ENCODE peak calls at places on chromosomes 3 and 15, in four cellular contexts. N is adrenal gland; X is A549; U is CD4-positive, alpha-beta memory T cell. S is an unnamed sample. For H3K4me1, the result is how much of the 10 kb centered on the place peaks cover.

GRCh38 chr15:69474846-69475455 is 22.3 kb downstream of the RPLP1 start:
- DNase-seq in N (no peak), X (peak), U (no peak), S (no peak)

GRCh38 chr3:134600166-134600670 is 50.6 kb downstream of the KY start:
- DNase-seq in N (no peak), X (no peak), U (no peak), S (no peak)

GRCh38 chr3:156654834-156655233 is 19.6 kb upstream of the TIPARP start:
- DNase-seq in N (no peak), X (no peak), U (no peak), S (no peak)

GRCh38 chr15:37015476-37015875 is 84.9 kb downstream of the MEIS2 start:
- DNase-seq in N (no peak), X (no peak), U (no peak), S (peak)

GRCh38 chr3:42827023-42827422 is 17.8 kb downstream of the ACKR2 start:
- DNase-seq in N (no peak), X (no peak), U (no peak), S (no peak)

GRCh38 chr3:175422744-175423143 is 563.6 kb downstream of the NAALADL2 start:
- DNase-seq in N (no peak), X (no peak), U (no peak), S (no peak)

GRCh38 chr3:117355566-117355965 is 646.0 kb downstream of the TUSC7 start:
- DNase-seq in N (peak), X (peak), U (no peak), S (no peak)

GRCh38 chr15:68228971-68229385 is 550 bp downstream of the CLN6 start:
- DNase-seq in N (no peak), X (peak), U (no peak), S (peak)

GRCh38 chr3:195763843-195764825 is 43.4 kb downstream of the MUC20 start:
- DNase-seq in N (no peak), X (no peak), U (no peak), S (no peak)

GRCh38 chr15:91885714-91886265 is 32.3 kb downstream of the SLCO3A1 start:
- DNase-seq in N (no peak), X (no peak), U (no peak), S (peak)

GRCh38 chr3:60268123-60268522 is 983.1 kb downstream of the FHIT start:
- DNase-seq in N (no peak), X (no peak), U (no peak), S (peak)

GRCh38 chr3:104279617-104280016 is 1087.1 kb upstream of the ALCAM start:
- DNase-seq in N (no peak), X (no peak), U (no peak), S (no peak)

GRCh38 chr3:31106912-31107311 is 212.5 kb upstream of the GADL1 start:
- DNase-seq in N (no peak), X (no peak), U (no peak), S (no peak)

GRCh38 chr15:82545002-82545401 is 4.7 kb upstream of the RPS17 start:
- DNase-seq in N (no peak), X (no peak), U (no peak), S (no peak)

GRCh38 chr3:126938520-126939346 is 44.2 kb upstream of the PLXNA1 start:
- DNase-seq in N (no peak), X (no peak), U (no peak), S (no peak)

GRCh38 chr3:16134173-16134928 is 40.1 kb upstream of the GALNT15 start:
- DNase-seq in N (no peak), X (no peak), U (no peak), S (no peak)

GRCh38 chr15:63401078-63401477 is 19.4 kb upstream of the CA12 start:
- DNase-seq in N (no peak), X (no peak), U (no peak), S (no peak)

GRCh38 chr3:150703756-150704344 is at the start of gene ERICH6:
- DNase-seq in N (peak), X (peak), U (peak), S (peak)

GRCh38 chr15:81032818-81033217 is 32.1 kb downstream of the TLNRD1 start:
- DNase-seq in N (no peak), X (no peak), U (no peak), S (no peak)

GRCh38 chr3:128698211-128699011 is 27.6 kb upstream of the RAB7A start:
- DNase-seq in N (peak), X (peak), U (no peak), S (no peak)

GRCh38 chr15:34986326-34987181 is 1.5 kb downstream of the ZNF770 start:
- DNase-seq in N (no peak), X (no peak), U (no peak), S (no peak)

GRCh38 chr3:194998417-194998816 is 272.5 kb downstream of the XXYLT1 start:
- DNase-seq in N (no peak), X (no peak), U (no peak), S (no peak)

GRCh38 chr3:186239321-186239720 is 122.7 kb downstream of the DGKG start:
- DNase-seq in N (no peak), X (peak), U (no peak), S (no peak)

GRCh38 chr3:71517206-71517855 is 66.2 kb downstream of the FOXP1 start:
- DNase-seq in N (no peak), X (no peak), U (no peak), S (no peak)

GRCh38 chr3:107241217-107241616 is 136.0 kb upstream of the CCDC54 start:
- DNase-seq in N (peak), X (peak), U (no peak), S (peak)

GRCh38 chr3:61966200-61966599 is 404.8 kb downstream of the PTPRG start:
- DNase-seq in N (no peak), X (no peak), U (no peak), S (no peak)

GRCh38 chr3:160395297-160395696 is 3.7 kb downstream of the IFT80 start:
- DNase-seq in N (no peak), X (no peak), U (no peak), S (no peak)

GRCh38 chr3:10363935-10364334 is 43.0 kb upstream of the SEC13 start:
- DNase-seq in N (no peak), X (no peak), U (no peak), S (no peak)

GRCh38 chr3:37621771-37622170 is 239.9 kb upstream of the CTDSPL start:
- DNase-seq in N (no peak), X (no peak), U (no peak), S (no peak)

GRCh38 chr3:149575213-149575961 is 82.4 kb downstream of the WWTR1 start:
- DNase-seq in N (peak), X (peak), U (no peak), S (no peak)

GRCh38 chr3:149579161-149579560 is 78.7 kb downstream of the WWTR1 start:
- DNase-seq in N (no peak), X (no peak), U (no peak), S (no peak)

GRCh38 chr3:149572796-149573414 is 84.9 kb downstream of the WWTR1 start:
- DNase-seq in N (peak), X (no peak), U (no peak), S (no peak)

GRCh38 chr3:149577801-149578200 is 80.0 kb downstream of the WWTR1 start:
- DNase-seq in N (no peak), X (no peak), U (no peak), S (no peak)

DNA sequence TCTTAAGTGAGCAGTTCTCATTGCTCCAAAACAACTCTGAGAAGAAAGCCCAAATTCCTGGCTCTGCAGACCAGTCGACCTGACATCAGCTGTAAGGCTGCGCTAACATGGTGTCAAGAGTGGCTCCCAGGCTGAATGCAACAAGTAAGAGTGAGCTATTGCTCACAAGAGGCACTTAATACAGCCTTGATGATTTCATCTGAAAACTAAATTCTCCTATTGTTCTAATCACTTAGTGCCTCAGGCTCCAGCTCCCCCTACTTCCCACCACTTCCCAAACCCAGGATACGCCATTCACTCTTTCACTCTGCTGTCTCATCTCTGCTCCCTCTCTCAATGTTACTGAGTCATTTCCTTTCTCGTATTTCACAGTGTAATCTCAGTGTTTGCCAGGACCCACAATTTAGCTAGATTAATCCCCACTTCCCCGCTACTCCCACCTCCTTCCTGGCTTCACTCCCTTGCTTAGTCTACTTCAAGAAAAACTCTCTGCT is 81.7 kb downstream of the WWTR1 start:
- DNase-seq in N (peak), X (peak), U (no peak), S (no peak)
- H3K4me1 ChIP-seq in N (under half), X (half or more), U (under half), S (under half)

GRCh38 chr3:32399030-32399620 is 7.5 kb downstream of the CMTM7 start:
- DNase-seq in N (no peak), X (peak), U (peak), S (peak)
- H3K4me1 ChIP-seq in N (under half), X (under half), U (half or more), S (half or more)

GRCh38 chr3:115630850-115631249 is 7.5 kb downstream of the GAP43 start:
- DNase-seq in N (no peak), X (no peak), U (no peak), S (no peak)

GRCh38 chr3:115626006-115626409 is 2.7 kb downstream of the GAP43 start:
- DNase-seq in N (no peak), X (no peak), U (no peak), S (no peak)

GRCh38 chr3:115626711-115627110 is 3.4 kb downstream of the GAP43 start:
- DNase-seq in N (no peak), X (no peak), U (no peak), S (no peak)

GRCh38 chr3:115627180-115628074 is 4.1 kb downstream of the GAP43 start:
- DNase-seq in N (no peak), X (no peak), U (no peak), S (no peak)

DNA sequence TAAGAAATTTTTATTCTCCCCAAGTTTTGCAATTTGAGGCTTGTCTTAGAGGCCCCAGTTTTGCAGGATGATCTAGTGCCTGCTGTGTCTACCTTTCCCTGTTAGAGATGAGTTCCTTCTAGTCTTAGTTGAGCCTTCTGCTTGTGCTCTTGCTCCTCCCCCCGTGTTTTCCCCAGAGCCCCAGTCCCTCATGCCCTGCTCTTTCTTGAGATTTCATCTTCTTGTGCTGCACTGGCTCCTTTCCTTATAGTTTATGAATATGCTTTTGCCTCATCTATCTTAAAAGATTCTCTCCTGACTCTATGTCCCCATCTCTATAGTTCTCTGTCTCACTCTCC is 4.7 kb downstream of the GAP43 start:
- DNase-seq in N (no peak), X (no peak), U (no peak), S (no peak)
- H3K4me1 ChIP-seq in N (under half), X (under half), U (under half), S (under half)

DNA sequence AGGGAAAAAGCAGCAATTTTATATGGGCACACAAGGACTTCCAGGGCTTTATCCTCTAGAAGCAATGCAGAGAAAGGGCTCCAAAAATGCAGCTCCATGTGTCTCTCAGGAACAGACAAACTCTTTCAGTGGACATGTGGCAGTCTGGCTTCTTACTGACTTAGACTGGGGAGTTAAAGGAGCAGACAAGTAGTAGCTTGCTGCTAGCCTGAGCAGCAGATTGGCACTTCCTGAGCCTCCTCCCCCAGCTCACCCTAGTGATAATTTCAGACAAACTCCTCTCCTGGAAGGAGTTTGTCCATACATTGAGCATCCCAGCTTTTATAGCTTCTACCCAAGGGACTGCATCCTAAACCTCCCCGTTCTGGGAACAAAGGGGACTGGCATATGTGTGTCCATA is 101.7 kb upstream of the MANF start:
- DNase-seq in N (no peak), X (no peak), U (no peak), S (no peak)
- H3K4me1 ChIP-seq in N (under half), X (under half), U (under half), S (under half)